ENCODE peak calls at places on chromosomes 1 and 21, in five cellular contexts. E is activated T-cell treated with anti-CD3 and anti-CD28 coated beads, Interleukin-2, amount 50 U/mL, for 4 hours; J is right cardiac atrium; K is Panc1; X is activated naive CD8-positive, alpha-beta T cell treated with anti-CD3 and anti-CD28 coated beads, Interleukin-2, amount 50 U/mL, for 24 hours. H is an unnamed sample.
A peak's percentile ranks its signal among the peaks of the same experiment; 100 is the strongest.

GRCh38 chr1:151164732-151165280 is 896 bp downstream of the LYSMD1 start:
- ATAC-seq in K (no peak), X (no peak), J (peak; percentile 20), E (no peak), H (no peak)

GRCh38 chr21:14889080-14889805 is 175.6 kb downstream of the NRIP1 start:
- ATAC-seq in J (no peak), E (no peak), X (no peak), K (no peak), H (no peak)

GRCh38 chr1:110424699-110425098 is 17.2 kb upstream of the LAMTOR5 start:
- ATAC-seq in J (peak; percentile 65), E (no peak), K (no peak), X (no peak), H (no peak)

GRCh38 chr1:15371610-15372539 is 37.8 kb upstream of the EFHD2 start:
- ATAC-seq in X (no peak), K (no peak), E (no peak), J (no peak), H (peak; percentile 40)

GRCh38 chr1:212132040-212132439 is 96.5 kb downstream of the DTL start:
- ATAC-seq in E (peak; percentile 53), X (peak; percentile 88), K (no peak), J (no peak), H (no peak)

GRCh38 chr1:39410915-39411436 is 80.5 kb upstream of the BMP8A start:
- ATAC-seq in K (no peak), X (peak; percentile 42), J (peak; percentile 4), E (peak; percentile 32), H (peak; percentile 43)

GRCh38 chr1:220732621-220733020 is 15.5 kb upstream of the MTARC2 start:
- ATAC-seq in E (no peak), X (no peak), K (no peak), J (peak; percentile 82), H (no peak)

GRCh38 chr1:147847831-147848230 is 54.8 kb upstream of the GJA8 start:
- ATAC-seq in J (no peak), K (no peak), E (no peak), X (no peak), H (no peak)

GRCh38 chr1:246794261-246795093 is 70.3 kb downstream of the SCCPDH start:
- ATAC-seq in K (peak; percentile 11), J (peak; percentile 18), X (no peak), E (peak; percentile 6), H (no peak)

GRCh38 chr21:42200906-42201614 is 17.9 kb upstream of the ABCG1 start:
- ATAC-seq in J (no peak), X (no peak), K (no peak), E (no peak), H (no peak)

GRCh38 chr1:51561702-51562101 is 42.6 kb upstream of the EPS15 start:
- ATAC-seq in E (no peak), X (no peak), K (no peak), J (no peak), H (no peak)

GRCh38 chr1:240193699-240194098 is 102.0 kb downstream of the FMN2 start:
- ATAC-seq in K (no peak), X (no peak), E (no peak), J (no peak), H (peak; percentile 16)

GRCh38 chr1:117167402-117167801 is 43.3 kb downstream of the VTCN1 start:
- ATAC-seq in K (no peak), X (no peak), J (no peak), E (no peak), H (no peak)

GRCh38 chr1:91730781-91731732 is 154.9 kb downstream of the TGFBR3 start:
- ATAC-seq in J (peak; percentile 7), X (peak; percentile 76), K (peak; percentile 28), E (peak; percentile 75), H (peak; percentile 40)

GRCh38 chr1:100364731-100365130 is 12.4 kb downstream of the CDC14A start:
- ATAC-seq in X (no peak), J (no peak), K (no peak), E (no peak), H (no peak)

GRCh38 chr21:44484498-44485253 is 29.4 kb downstream of the LRRC3 start:
- ATAC-seq in X (no peak), J (no peak), K (peak; percentile 43), E (no peak), H (peak; percentile 39)

GRCh38 chr1:201311356-201312011 is 28.2 kb downstream of the PKP1 start:
- ATAC-seq in J (no peak), K (no peak), X (peak; percentile 71), E (no peak), H (no peak)

GRCh38 chr1:75203415-75204277 is 69.5 kb downstream of the LHX8 start:
- ATAC-seq in K (peak; percentile 83), E (no peak), J (no peak), X (no peak), H (no peak)

GRCh38 chr1:183218981-183219621 is 33.0 kb downstream of the LAMC2 start:
- ATAC-seq in X (peak; percentile 48), J (peak; percentile 71), E (peak; percentile 55), K (no peak), H (peak; percentile 40)

GRCh38 chr1:6273380-6273891 is 12.5 kb upstream of the GPR153 start:
- ATAC-seq in J (no peak), X (no peak), E (no peak), K (no peak), H (no peak)

GRCh38 chr1:109598156-109598555 is 21.3 kb downstream of the GNAT2 start:
- ATAC-seq in X (no peak), J (no peak), E (no peak), K (no peak), H (no peak)

GRCh38 chr21:36210779-36211659 is 54.4 kb downstream of the DOP1B start:
- ATAC-seq in E (no peak), K (peak; percentile 8), X (no peak), J (no peak), H (no peak)

GRCh38 chr1:218435528-218435927 is 90.4 kb downstream of the TGFB2 start:
- ATAC-seq in X (no peak), J (no peak), K (no peak), E (no peak), H (no peak)

GRCh38 chr1:41823453-41823852 is 95.3 kb downstream of the HIVEP3 start:
- ATAC-seq in X (no peak), E (no peak), J (peak; percentile 83), K (no peak), H (no peak)

GRCh38 chr1:179205284-179205683 is 24.2 kb downstream of the ABL2 start:
- ATAC-seq in K (no peak), J (no peak), E (peak; percentile 81), X (peak; percentile 72), H (peak; percentile 24)

GRCh38 chr1:185980891-185981290 is 246.7 kb downstream of the HMCN1 start:
- ATAC-seq in X (no peak), E (no peak), K (no peak), J (no peak), H (no peak)

GRCh38 chr1:36872126-36872754 is 162.1 kb downstream of the GRIK3 start:
- ATAC-seq in X (no peak), K (no peak), J (no peak), E (no peak), H (no peak)

GRCh38 chr1:233359431-233359830 is 31.9 kb downstream of the MAP3K21 start:
- ATAC-seq in E (no peak), K (no peak), J (no peak), X (no peak), H (no peak)

GRCh38 chr1:108557311-108557710 is 2.6 kb upstream of the EEIG2 start:
- ATAC-seq in K (no peak), E (no peak), J (no peak), X (no peak), H (peak; percentile 39)

GRCh38 chr1:191533254-191533653 is 625.0 kb upstream of the RGS18 start:
- ATAC-seq in K (no peak), E (no peak), X (no peak), J (peak; percentile 26), H (no peak)

GRCh38 chr1:230681599-230681998 is 32.3 kb downstream of the AGT start:
- ATAC-seq in J (peak; percentile 75), K (no peak), X (peak; percentile 40), E (no peak), H (no peak)

GRCh38 chr1:70504176-70504820 is 93.2 kb downstream of the CTH start:
- ATAC-seq in E (no peak), K (no peak), X (peak; percentile 86), J (no peak), H (no peak)

GRCh38 chr1:45843474-45843905 is 40.1 kb downstream of the MAST2 start:
- ATAC-seq in X (no peak), E (no peak), J (no peak), K (no peak), H (no peak)

GRCh38 chr21:44360174-44360573 is 6.8 kb downstream of the TRPM2 start:
- ATAC-seq in J (no peak), E (peak; percentile 23), X (no peak), K (no peak), H (peak; percentile 55)

GRCh38 chr1:30670195-30671060 is 53.0 kb downstream of the MATN1 start:
- ATAC-seq in K (no peak), E (no peak), J (no peak), X (no peak), H (no peak)

GRCh38 chr1:114588196-114588689 is 6.8 kb upstream of the BCAS2 start:
- ATAC-seq in E (no peak), K (no peak), X (no peak), J (no peak), H (no peak)

GRCh38 chr1:110896090-110896489 is 23.1 kb downstream of the CD53 start:
- ATAC-seq in E (peak; percentile 32), J (no peak), K (no peak), X (no peak), H (no peak)

H was measured in stimulated activated memory B cell treated with anti-CD40 and anti-IgM and Interleukin-4, amounts not matched to agents 10 μg/mL and 1 μg/mL and 100 μg/mL, for 72 hours.